ENCODE peak calls at places on chromosomes 11 and 22, in five cellular contexts. One of them, this sample, is unnamed.

GRCh38 chr11:68167474-68167873 is 45.6 kb downstream of the KMT5B start:
- DNase-seq in upper lobe of right lung: no peak
- DNase-seq in Ammon's horn: no peak
- DNase-seq in HFFc6: no peak
- DNase-seq in NCI-H2029 treated with DMSO at 0.1 percent for 48 hours: no peak
- DNase-seq in this sample: no peak

GRCh38 chr11:114909866-114910265 is 231.5 kb downstream of the NXPE2 start:
- DNase-seq in HFFc6: no peak
- DNase-seq in NCI-H2029 treated with DMSO at 0.1 percent for 48 hours: no peak
- DNase-seq in upper lobe of right lung: no peak
- DNase-seq in Ammon's horn: no peak
- DNase-seq in this sample: no peak

GRCh38 chr11:19606856-19607655 is 105.6 kb upstream of the NAV2 start:
- DNase-seq in NCI-H2029 treated with DMSO at 0.1 percent for 48 hours: no peak
- DNase-seq in Ammon's horn: no peak
- DNase-seq in upper lobe of right lung: no peak
- DNase-seq in HFFc6: no peak
- DNase-seq in this sample: no peak

GRCh38 chr11:13434247-13435205 is 28.5 kb downstream of the BTBD10 start:
- DNase-seq in NCI-H2029 treated with DMSO at 0.1 percent for 48 hours: peak
- DNase-seq in upper lobe of right lung: no peak
- DNase-seq in HFFc6: no peak
- DNase-seq in Ammon's horn: no peak
- DNase-seq in this sample: no peak

GRCh38 chr11:46315783-46316563 is 31.3 kb upstream of the DGKZ start:
- DNase-seq in NCI-H2029 treated with DMSO at 0.1 percent for 48 hours: peak
- DNase-seq in upper lobe of right lung: no peak
- DNase-seq in HFFc6: no peak
- DNase-seq in Ammon's horn: no peak
- DNase-seq in this sample: no peak

GRCh38 chr11:45804806-45805304 is at the start of gene SLC35C1:
- DNase-seq in NCI-H2029 treated with DMSO at 0.1 percent for 48 hours: peak
- DNase-seq in HFFc6: peak
- DNase-seq in Ammon's horn: peak
- DNase-seq in upper lobe of right lung: peak
- DNase-seq in this sample: peak

GRCh38 chr11:125272092-125272491 is 107.5 kb downstream of the PKNOX2 start:
- DNase-seq in Ammon's horn: no peak
- DNase-seq in upper lobe of right lung: no peak
- DNase-seq in NCI-H2029 treated with DMSO at 0.1 percent for 48 hours: no peak
- DNase-seq in HFFc6: no peak
- DNase-seq in this sample: no peak

GRCh38 chr22:33400891-33401290 is 342.7 kb upstream of the SYN3 start:
- DNase-seq in HFFc6: no peak
- DNase-seq in NCI-H2029 treated with DMSO at 0.1 percent for 48 hours: no peak
- DNase-seq in Ammon's horn: peak
- DNase-seq in upper lobe of right lung: no peak
- DNase-seq in this sample: no peak

GRCh38 chr22:32567544-32567943 is 92.9 kb downstream of the FBXO7 start:
- DNase-seq in HFFc6: no peak
- DNase-seq in upper lobe of right lung: no peak
- DNase-seq in NCI-H2029 treated with DMSO at 0.1 percent for 48 hours: no peak
- DNase-seq in Ammon's horn: no peak
- DNase-seq in this sample: no peak

GRCh38 chr22:24043957-24044356 is 32.9 kb downstream of the CABIN1 start:
- DNase-seq in NCI-H2029 treated with DMSO at 0.1 percent for 48 hours: no peak
- DNase-seq in upper lobe of right lung: no peak
- DNase-seq in Ammon's horn: no peak
- DNase-seq in HFFc6: no peak
- DNase-seq in this sample: no peak

GRCh38 chr11:126561327-126561893 is 205.9 kb downstream of the ST3GAL4 start:
- DNase-seq in HFFc6: peak
- DNase-seq in Ammon's horn: peak
- DNase-seq in upper lobe of right lung: no peak
- DNase-seq in NCI-H2029 treated with DMSO at 0.1 percent for 48 hours: no peak
- DNase-seq in this sample: peak

GRCh38 chr22:19559324-19559811 is 35.2 kb upstream of the CLDN5 start:
- DNase-seq in NCI-H2029 treated with DMSO at 0.1 percent for 48 hours: no peak
- DNase-seq in upper lobe of right lung: no peak
- DNase-seq in Ammon's horn: no peak
- DNase-seq in HFFc6: no peak
- DNase-seq in this sample: no peak

GRCh38 chr22:42949159-42949558 is 65.8 kb downstream of the PACSIN2 start:
- DNase-seq in upper lobe of right lung: no peak
- DNase-seq in NCI-H2029 treated with DMSO at 0.1 percent for 48 hours: no peak
- DNase-seq in HFFc6: no peak
- DNase-seq in Ammon's horn: no peak
- DNase-seq in this sample: peak

GRCh38 chr11:107370390-107370789 is 87.2 kb downstream of the CWF19L2 start:
- DNase-seq in Ammon's horn: no peak
- DNase-seq in HFFc6: no peak
- DNase-seq in upper lobe of right lung: no peak
- DNase-seq in NCI-H2029 treated with DMSO at 0.1 percent for 48 hours: no peak
- DNase-seq in this sample: peak

GRCh38 chr11:562046-562645 is 1.4 kb downstream of the RASSF7 start:
- DNase-seq in NCI-H2029 treated with DMSO at 0.1 percent for 48 hours: no peak
- DNase-seq in upper lobe of right lung: peak
- DNase-seq in HFFc6: no peak
- DNase-seq in Ammon's horn: no peak
- DNase-seq in this sample: no peak

GRCh38 chr11:65851083-65851579 is 6.8 kb downstream of the CFL1 start:
- DNase-seq in HFFc6: no peak
- DNase-seq in Ammon's horn: no peak
- DNase-seq in upper lobe of right lung: no peak
- DNase-seq in NCI-H2029 treated with DMSO at 0.1 percent for 48 hours: no peak
- DNase-seq in this sample: no peak

GRCh38 chr11:116853461-116854073 is 16.1 kb upstream of the APOA1 start:
- DNase-seq in upper lobe of right lung: no peak
- DNase-seq in NCI-H2029 treated with DMSO at 0.1 percent for 48 hours: peak
- DNase-seq in HFFc6: peak
- DNase-seq in Ammon's horn: no peak
- DNase-seq in this sample: peak

GRCh38 chr22:42363851-42364250 is 68.4 kb downstream of the NFAM1 start:
- DNase-seq in Ammon's horn: no peak
- DNase-seq in NCI-H2029 treated with DMSO at 0.1 percent for 48 hours: no peak
- DNase-seq in HFFc6: no peak
- DNase-seq in upper lobe of right lung: no peak
- DNase-seq in this sample: no peak

GRCh38 chr11:78840190-78840589 is 265.5 kb upstream of the NARS2 start:
- DNase-seq in NCI-H2029 treated with DMSO at 0.1 percent for 48 hours: no peak
- DNase-seq in upper lobe of right lung: no peak
- DNase-seq in Ammon's horn: no peak
- DNase-seq in HFFc6: peak
- DNase-seq in this sample: no peak

GRCh38 chr11:78196661-78197091 is 8.0 kb downstream of the USP35 start:
- DNase-seq in HFFc6: no peak
- DNase-seq in NCI-H2029 treated with DMSO at 0.1 percent for 48 hours: no peak
- DNase-seq in upper lobe of right lung: no peak
- DNase-seq in Ammon's horn: no peak
- DNase-seq in this sample: no peak

GRCh38 chr11:42066113-42066512 is 606.7 kb upstream of the LRRC4C start:
- DNase-seq in Ammon's horn: peak
- DNase-seq in NCI-H2029 treated with DMSO at 0.1 percent for 48 hours: no peak
- DNase-seq in HFFc6: no peak
- DNase-seq in upper lobe of right lung: no peak
- DNase-seq in this sample: no peak

GRCh38 chr11:41660585-41660984 is 201.1 kb upstream of the LRRC4C start:
- DNase-seq in NCI-H2029 treated with DMSO at 0.1 percent for 48 hours: no peak
- DNase-seq in Ammon's horn: no peak
- DNase-seq in upper lobe of right lung: no peak
- DNase-seq in HFFc6: no peak
- DNase-seq in this sample: no peak

GRCh38 chr11:67489860-67490726 is 7.3 kb downstream of the AIP start:
- DNase-seq in NCI-H2029 treated with DMSO at 0.1 percent for 48 hours: no peak
- DNase-seq in HFFc6: no peak
- DNase-seq in Ammon's horn: no peak
- DNase-seq in upper lobe of right lung: no peak
- DNase-seq in this sample: no peak

GRCh38 chr11:13889566-13890214 is 72.8 kb upstream of the SPON1 start:
- DNase-seq in NCI-H2029 treated with DMSO at 0.1 percent for 48 hours: peak
- DNase-seq in HFFc6: no peak
- DNase-seq in Ammon's horn: no peak
- DNase-seq in upper lobe of right lung: no peak
- DNase-seq in this sample: no peak

GRCh38 chr11:77074626-77075221 is 8.0 kb downstream of the CAPN5 start:
- DNase-seq in HFFc6: no peak
- DNase-seq in upper lobe of right lung: peak
- DNase-seq in Ammon's horn: no peak
- DNase-seq in NCI-H2029 treated with DMSO at 0.1 percent for 48 hours: no peak
- DNase-seq in this sample: no peak

GRCh38 chr11:4983851-4984250 is 10.8 kb upstream of the OR51L1 start:
- DNase-seq in HFFc6: no peak
- DNase-seq in NCI-H2029 treated with DMSO at 0.1 percent for 48 hours: no peak
- DNase-seq in Ammon's horn: no peak
- DNase-seq in upper lobe of right lung: no peak
- DNase-seq in this sample: no peak

GRCh38 chr22:23512738-23513137 is 67.4 kb downstream of the IGLL1 start:
- DNase-seq in Ammon's horn: no peak
- DNase-seq in HFFc6: no peak
- DNase-seq in NCI-H2029 treated with DMSO at 0.1 percent for 48 hours: no peak
- DNase-seq in upper lobe of right lung: no peak
- DNase-seq in this sample: no peak

GRCh38 chr11:126584028-126584427 is 228.5 kb downstream of the ST3GAL4 start:
- DNase-seq in upper lobe of right lung: no peak
- DNase-seq in Ammon's horn: no peak
- DNase-seq in NCI-H2029 treated with DMSO at 0.1 percent for 48 hours: no peak
- DNase-seq in HFFc6: no peak
- DNase-seq in this sample: no peak

GRCh38 chr11:110075087-110075821 is 17.9 kb upstream of the ZC3H12C start:
- DNase-seq in upper lobe of right lung: no peak
- DNase-seq in HFFc6: no peak
- DNase-seq in Ammon's horn: no peak
- DNase-seq in NCI-H2029 treated with DMSO at 0.1 percent for 48 hours: no peak
- DNase-seq in this sample: no peak

GRCh38 chr22:46148885-46149492 is 1.3 kb upstream of the PPARA start:
- DNase-seq in Ammon's horn: no peak
- DNase-seq in NCI-H2029 treated with DMSO at 0.1 percent for 48 hours: no peak
- DNase-seq in HFFc6: no peak
- DNase-seq in upper lobe of right lung: no peak
- DNase-seq in this sample: no peak

GRCh38 chr11:100849009-100849913 is 162.2 kb downstream of the ARHGAP42 start:
- DNase-seq in NCI-H2029 treated with DMSO at 0.1 percent for 48 hours: no peak
- DNase-seq in Ammon's horn: no peak
- DNase-seq in HFFc6: peak
- DNase-seq in upper lobe of right lung: no peak
- DNase-seq in this sample: peak

GRCh38 chr11:126494831-126495230 is 139.3 kb downstream of the ST3GAL4 start:
- DNase-seq in upper lobe of right lung: peak
- DNase-seq in HFFc6: no peak
- DNase-seq in NCI-H2029 treated with DMSO at 0.1 percent for 48 hours: no peak
- DNase-seq in Ammon's horn: no peak
- DNase-seq in this sample: no peak

GRCh38 chr22:33461698-33462434 is 403.7 kb upstream of the SYN3 start:
- DNase-seq in HFFc6: no peak
- DNase-seq in upper lobe of right lung: no peak
- DNase-seq in Ammon's horn: no peak
- DNase-seq in NCI-H2029 treated with DMSO at 0.1 percent for 48 hours: no peak
- DNase-seq in this sample: no peak